ENCODE peak calls at places on chromosomes 1 and 21, in six cellular contexts. R is A549, P is anterior cingulate cortex, C is progenitor cell of endocrine pancreas, D is left lung, J is G401. U is an unnamed sample.

GRCh38 chr1:108665047-108665446 is 4.2 kb upstream of the HENMT1 start:
- DNase-seq in P (no peak), R (no peak), C (no peak), D (no peak), J (no peak), U (no peak)

GRCh38 chr1:74508449-74508848 is 4.0 kb downstream of the LRRC53 start:
- DNase-seq in P (no peak), C (no peak), D (no peak), J (no peak), R (no peak), U (no peak)

GRCh38 chr21:16264314-16264713 is 534.5 kb downstream of the USP25 start:
- DNase-seq in C (no peak), D (no peak), J (no peak), P (no peak), R (no peak), U (no peak)

GRCh38 chr21:36209626-36210171 is 53.1 kb downstream of the DOP1B start:
- DNase-seq in D (no peak), R (no peak), J (peak; percentile 92), C (no peak), P (no peak), U (peak; percentile 52)

GRCh38 chr1:244049142-244049968 is 1.7 kb upstream of the ZBTB18 start:
- DNase-seq in R (peak; percentile 38), D (peak; percentile 89), P (no peak), J (peak; percentile 46), C (peak; percentile 47), U (peak; percentile 63)

GRCh38 chr1:33367488-33368405 is 46.8 kb upstream of the A3GALT2 start:
- DNase-seq in R (peak; percentile 71), J (peak; percentile 92), D (peak; percentile 98), P (peak; percentile 89), C (peak; percentile 84), U (peak; percentile 92)

GRCh38 chr1:147641291-147641690 is 29.0 kb downstream of the ACP6 start:
- DNase-seq in C (no peak), P (no peak), R (no peak), J (no peak), D (no peak), U (no peak)

GRCh38 chr21:43603230-43603626 is 56.1 kb downstream of the HSF2BP start:
- DNase-seq in J (no peak), C (no peak), D (no peak), P (no peak), R (no peak), U (no peak)

GRCh38 chr1:151944859-151945575 is 35.7 kb upstream of the THEM4 start:
- DNase-seq in J (no peak), P (no peak), C (no peak), D (no peak), R (no peak), U (no peak)

GRCh38 chr1:211519602-211520001 is 27.6 kb upstream of the RD3 start:
- DNase-seq in J (no peak), D (no peak), C (no peak), P (no peak), R (no peak), U (no peak)

U was measured in lower lobe of right lung.